ENCODE peak calls at places on chromosome 2, in seven cellular contexts. C, Z, J, M, X, K and E are unnamed samples.

GRCh38 chr2:231614559-231615057 is 21.9 kb downstream of the TEX44 start:
- DNase-seq in C (no peak), Z (peak; percentile 69), J (no peak), M (no peak), X (no peak), K (no peak), E (no peak)

GRCh38 chr2:161122772-161123530 is 37.3 kb upstream of the TANK start:
- DNase-seq in C (peak; percentile 87), Z (no peak), J (peak; percentile 32), M (peak; percentile 81), X (no peak), K (no peak), E (peak; percentile 8)

GRCh38 chr2:232124309-232124708 is 162.8 kb downstream of the DIS3L2 start:
- DNase-seq in C (no peak), Z (no peak), J (no peak), M (no peak), X (no peak), K (no peak), E (no peak)

GRCh38 chr2:62657752-62658151 is 47.8 kb upstream of the EHBP1 start:
- DNase-seq in C (no peak), Z (no peak), J (no peak), M (no peak), X (no peak), K (peak; percentile 38), E (no peak)

GRCh38 chr2:226895579-226895978 is 59.7 kb downstream of the RHBDD1 start:
- DNase-seq in C (no peak), Z (no peak), J (no peak), M (no peak), X (no peak), K (no peak), E (no peak)

GRCh38 chr2:240463866-240464481 is 28.5 kb downstream of the GPC1 start:
- DNase-seq in C (no peak), Z (no peak), J (no peak), M (no peak), X (no peak), K (no peak), E (no peak)

GRCh38 chr2:21333694-21334093 is 209.9 kb downstream of the TDRD15 start:
- DNase-seq in C (no peak), Z (no peak), J (no peak), M (no peak), X (no peak), K (no peak), E (no peak)

GRCh38 chr2:61758991-61759390 is 94.9 kb downstream of the FAM161A start:
- DNase-seq in C (no peak), Z (no peak), J (no peak), M (no peak), X (no peak), K (no peak), E (no peak)

GRCh38 chr2:174024524-174025270 is 59.5 kb upstream of the SP3 start:
- DNase-seq in C (no peak), Z (no peak), J (no peak), M (no peak), X (no peak), K (no peak), E (no peak)

GRCh38 chr2:220885593-220885992 is 686.5 kb downstream of the EPHA4 start:
- DNase-seq in C (no peak), Z (no peak), J (no peak), M (no peak), X (no peak), K (peak; percentile 2), E (no peak)

GRCh38 chr2:153354406-153354805 is 124.2 kb downstream of the RPRM start:
- DNase-seq in C (no peak), Z (no peak), J (no peak), M (no peak), X (no peak), K (no peak), E (no peak)

GRCh38 chr2:83695530-83695929 is 763.5 kb downstream of the SUCLG1 start:
- DNase-seq in C (no peak), Z (no peak), J (no peak), M (no peak), X (no peak), K (no peak), E (no peak)
- TF ChIP-seq JUND in C (no peak), Z (no peak), J (no peak), M (no peak), X (no peak), K (no peak), E (no peak)

GRCh38 chr2:238260879-238261278 is 21.0 kb upstream of the HES6 start:
- DNase-seq in C (peak; percentile 34), Z (no peak), J (no peak), M (no peak), X (no peak), K (no peak), E (no peak)
- TF ChIP-seq JUND in C (no peak), Z (no peak), J (no peak), M (no peak), X (no peak), K (no peak), E (no peak)

GRCh38 chr2:47558116-47559078 is 155.4 kb downstream of the MSH2 start:
- DNase-seq in C (no peak), Z (no peak), J (no peak), M (no peak), X (no peak), K (no peak), E (no peak)
- TF ChIP-seq JUND in C (no peak), Z (no peak), J (no peak), M (no peak), X (no peak), K (no peak), E (no peak)

GRCh38 chr2:2848621-2849443 is 517.8 kb upstream of the MYT1L start:
- DNase-seq in C (no peak), Z (peak; percentile 80), J (no peak), M (no peak), X (no peak), K (no peak), E (no peak)

GRCh38 chr2:2851316-2851715 is 520.2 kb upstream of the MYT1L start:
- DNase-seq in C (no peak), Z (no peak), J (no peak), M (no peak), X (no peak), K (no peak), E (no peak)

GRCh38 chr2:2850891-2851290 is 519.8 kb upstream of the MYT1L start:
- DNase-seq in C (no peak), Z (no peak), J (no peak), M (no peak), X (no peak), K (no peak), E (no peak)

GRCh38 chr2:2849464-2850217 is 518.6 kb upstream of the MYT1L start:
- DNase-seq in C (no peak), Z (peak; percentile 67), J (no peak), M (no peak), X (no peak), K (no peak), E (no peak)

DNA sequence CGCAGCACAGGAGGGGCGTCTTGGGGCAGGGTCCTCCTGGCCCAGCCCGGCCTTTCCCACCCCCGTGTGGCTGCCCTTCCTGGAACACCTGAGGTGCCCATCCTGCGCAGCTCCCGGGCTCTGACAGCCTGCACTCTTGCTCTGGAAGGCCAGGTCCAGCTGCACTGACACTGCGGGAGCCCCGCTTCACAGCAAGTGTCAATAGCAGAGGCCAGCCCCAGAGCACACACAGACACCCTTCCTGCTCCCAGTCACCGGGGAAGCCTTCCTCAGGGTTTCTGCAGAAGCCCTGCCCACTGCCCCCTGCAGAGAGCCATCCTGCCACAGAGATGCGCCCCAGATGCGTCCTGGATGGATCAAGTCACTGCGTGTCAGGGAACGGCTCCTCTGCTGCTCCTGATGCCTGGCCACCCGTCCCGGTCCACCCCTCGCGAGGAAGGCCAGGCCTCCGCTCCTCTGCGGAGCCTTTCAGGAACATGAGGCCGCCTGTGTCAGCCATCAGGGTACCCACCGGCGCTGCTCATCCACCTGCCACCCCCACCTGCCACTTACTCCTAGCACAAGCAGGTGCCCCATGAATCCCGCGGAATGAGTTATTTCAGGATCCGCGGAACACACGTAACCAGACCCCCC is 519.3 kb upstream of the MYT1L start:
- DNase-seq in C (no peak), Z (no peak), J (no peak), M (no peak), X (no peak), K (no peak), E (no peak)
- TF ChIP-seq JUND in C (no peak), Z (no peak), J (no peak), M (no peak), X (no peak), K (no peak), E (no peak)

DNA sequence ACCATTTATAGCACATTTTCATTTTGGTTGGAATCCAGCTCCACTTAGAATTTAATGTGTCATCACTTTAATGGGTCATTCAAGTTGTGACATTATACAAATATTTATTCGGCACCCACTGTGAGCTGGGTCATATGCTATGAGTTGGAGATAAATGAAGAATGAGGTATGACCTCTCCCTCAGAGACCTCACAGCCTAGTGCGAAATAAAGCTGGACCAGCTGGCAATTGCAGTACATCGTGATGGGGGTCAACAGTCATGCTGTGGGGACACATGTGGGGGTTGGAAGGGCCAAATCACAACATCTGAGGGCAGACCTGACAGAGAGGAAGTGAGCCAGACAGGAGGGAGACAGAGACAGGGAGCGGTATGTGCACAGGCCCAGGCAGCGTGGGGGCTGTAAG is 175.4 kb downstream of the MAIP1 start:
- DNase-seq in C (no peak), Z (no peak), J (no peak), M (no peak), X (no peak), K (no peak), E (no peak)
- TF ChIP-seq JUND in C (no peak), Z (no peak), J (no peak), M (no peak), X (no peak), K (no peak), E (no peak)

GRCh38 chr2:98015681-98016080 is 19.9 kb upstream of the TMEM131 start:
- DNase-seq in C (no peak), Z (no peak), J (no peak), M (no peak), X (no peak), K (no peak), E (no peak)

GRCh38 chr2:98020992-98021713 is 25.4 kb upstream of the TMEM131 start:
- DNase-seq in C (no peak), Z (peak; percentile 36), J (no peak), M (no peak), X (no peak), K (no peak), E (no peak)

GRCh38 chr2:98016908-98017700 is 21.4 kb upstream of the TMEM131 start:
- DNase-seq in C (no peak), Z (no peak), J (no peak), M (no peak), X (no peak), K (no peak), E (no peak)

GRCh38 chr2:98025481-98026037 is 29.8 kb upstream of the TMEM131 start:
- DNase-seq in C (no peak), Z (no peak), J (no peak), M (no peak), X (no peak), K (no peak), E (peak; percentile 8)

DNA sequence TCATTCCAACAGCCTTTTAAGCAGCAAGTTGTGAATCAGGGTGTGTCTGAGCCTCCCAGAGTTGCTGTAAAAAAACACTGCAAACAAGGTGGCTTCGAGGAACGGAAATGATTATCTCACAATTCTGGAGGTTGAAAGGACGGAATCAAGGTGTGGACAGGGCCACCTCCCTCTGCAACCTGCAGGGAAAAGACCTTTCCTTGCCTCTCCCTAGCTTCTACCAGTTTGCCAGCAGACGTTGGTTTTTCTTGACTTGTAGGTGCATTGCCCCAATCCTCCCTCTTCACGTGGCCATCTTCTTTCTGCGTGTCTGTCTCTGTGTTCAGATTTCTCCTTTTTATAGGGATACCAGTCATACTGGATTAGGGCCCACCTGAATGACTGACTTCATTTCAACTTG is 24.8 kb upstream of the TMEM131 start:
- DNase-seq in C (no peak), Z (no peak), J (no peak), M (no peak), X (no peak), K (no peak), E (no peak)
- TF ChIP-seq JUND in C (no peak), Z (no peak), J (no peak), M (no peak), X (no peak), K (no peak), E (no peak)